ENCODE peak calls at places on chromosomes 16 and 17, in five cellular contexts. One of them, this sample, is unnamed.

GRCh38 chr16:62240722-62241121 is 204.5 kb upstream of the CDH8 start:
- DNase-seq in hippocampal formation: no peak
- DNase-seq in mesothelial cell of epicardium: no peak
- DNase-seq in nucleus accumbens: no peak
- DNase-seq in activated CD4-positive, alpha-beta T cell treated with anti-CD3 and anti-CD28 coated beads, Interleukin-2, amount 50 U/mL, for 1 hour: no peak
- DNase-seq in this sample: no peak

GRCh38 chr16:57308041-57308440 is 23.6 kb upstream of the PLLP start:
- DNase-seq in hippocampal formation: no peak
- DNase-seq in mesothelial cell of epicardium: no peak
- DNase-seq in nucleus accumbens: no peak
- DNase-seq in activated CD4-positive, alpha-beta T cell treated with anti-CD3 and anti-CD28 coated beads, Interleukin-2, amount 50 U/mL, for 1 hour: no peak
- DNase-seq in this sample: no peak

GRCh38 chr16:67594956-67595355 is 32.6 kb downstream of the CTCF start:
- DNase-seq in hippocampal formation: no peak
- DNase-seq in mesothelial cell of epicardium: no peak
- DNase-seq in nucleus accumbens: no peak
- DNase-seq in activated CD4-positive, alpha-beta T cell treated with anti-CD3 and anti-CD28 coated beads, Interleukin-2, amount 50 U/mL, for 1 hour: no peak
- DNase-seq in this sample: no peak

GRCh38 chr16:75246504-75247205 is 4.8 kb downstream of the BCAR1 start:
- DNase-seq in hippocampal formation: no peak
- DNase-seq in mesothelial cell of epicardium: no peak
- DNase-seq in nucleus accumbens: no peak
- DNase-seq in activated CD4-positive, alpha-beta T cell treated with anti-CD3 and anti-CD28 coated beads, Interleukin-2, amount 50 U/mL, for 1 hour: no peak
- DNase-seq in this sample: no peak

GRCh38 chr16:66569827-66570405 is 3.7 kb downstream of the CMTM1 start:
- DNase-seq in hippocampal formation: no peak
- DNase-seq in mesothelial cell of epicardium: no peak
- DNase-seq in nucleus accumbens: no peak
- DNase-seq in activated CD4-positive, alpha-beta T cell treated with anti-CD3 and anti-CD28 coated beads, Interleukin-2, amount 50 U/mL, for 1 hour: no peak
- DNase-seq in this sample: no peak

GRCh38 chr16:55809851-55810250 is 23.0 kb downstream of the CES1 start:
- DNase-seq in hippocampal formation: no peak
- DNase-seq in mesothelial cell of epicardium: no peak
- DNase-seq in nucleus accumbens: no peak
- DNase-seq in activated CD4-positive, alpha-beta T cell treated with anti-CD3 and anti-CD28 coated beads, Interleukin-2, amount 50 U/mL, for 1 hour: no peak
- DNase-seq in this sample: no peak

GRCh38 chr16:1330260-1330914 is 3.1 kb upstream of the BAIAP3 start:
- DNase-seq in hippocampal formation: no peak
- DNase-seq in mesothelial cell of epicardium: no peak
- DNase-seq in nucleus accumbens: no peak
- DNase-seq in activated CD4-positive, alpha-beta T cell treated with anti-CD3 and anti-CD28 coated beads, Interleukin-2, amount 50 U/mL, for 1 hour: no peak
- DNase-seq in this sample: no peak

GRCh38 chr16:3490911-3491629 is 4.2 kb downstream of the C16orf90 start:
- DNase-seq in hippocampal formation: no peak
- DNase-seq in mesothelial cell of epicardium: no peak
- DNase-seq in nucleus accumbens: no peak
- DNase-seq in activated CD4-positive, alpha-beta T cell treated with anti-CD3 and anti-CD28 coated beads, Interleukin-2, amount 50 U/mL, for 1 hour: no peak
- DNase-seq in this sample: no peak

GRCh38 chr16:2156025-2156848 is 655 bp downstream of the TRAF7 start:
- DNase-seq in hippocampal formation: no peak
- DNase-seq in mesothelial cell of epicardium: peak; percentile 50
- DNase-seq in nucleus accumbens: no peak
- DNase-seq in activated CD4-positive, alpha-beta T cell treated with anti-CD3 and anti-CD28 coated beads, Interleukin-2, amount 50 U/mL, for 1 hour: no peak
- DNase-seq in this sample: no peak

GRCh38 chr17:79513805-79514535 is 96.9 kb downstream of the RBFOX3 start:
- DNase-seq in hippocampal formation: no peak
- DNase-seq in mesothelial cell of epicardium: no peak
- DNase-seq in nucleus accumbens: no peak
- DNase-seq in activated CD4-positive, alpha-beta T cell treated with anti-CD3 and anti-CD28 coated beads, Interleukin-2, amount 50 U/mL, for 1 hour: no peak
- DNase-seq in this sample: no peak

GRCh38 chr16:67277294-67277998 is 1.9 kb upstream of the PLEKHG4 start:
- DNase-seq in hippocampal formation: no peak
- DNase-seq in mesothelial cell of epicardium: no peak
- DNase-seq in nucleus accumbens: no peak
- DNase-seq in activated CD4-positive, alpha-beta T cell treated with anti-CD3 and anti-CD28 coated beads, Interleukin-2, amount 50 U/mL, for 1 hour: no peak
- DNase-seq in this sample: no peak

GRCh38 chr17:20083460-20083859 is 74.3 kb downstream of the SPECC1 start:
- DNase-seq in hippocampal formation: no peak
- DNase-seq in mesothelial cell of epicardium: no peak
- DNase-seq in nucleus accumbens: no peak
- DNase-seq in activated CD4-positive, alpha-beta T cell treated with anti-CD3 and anti-CD28 coated beads, Interleukin-2, amount 50 U/mL, for 1 hour: no peak
- DNase-seq in this sample: no peak

GRCh38 chr16:79602615-79603014 is 2.1 kb upstream of the MAF start:
- DNase-seq in hippocampal formation: no peak
- DNase-seq in mesothelial cell of epicardium: no peak
- DNase-seq in nucleus accumbens: no peak
- DNase-seq in activated CD4-positive, alpha-beta T cell treated with anti-CD3 and anti-CD28 coated beads, Interleukin-2, amount 50 U/mL, for 1 hour: no peak
- DNase-seq in this sample: no peak

GRCh38 chr16:17397499-17397891 is 73.3 kb downstream of the XYLT1 start:
- DNase-seq in hippocampal formation: peak; percentile 11
- DNase-seq in mesothelial cell of epicardium: no peak
- DNase-seq in nucleus accumbens: no peak
- DNase-seq in activated CD4-positive, alpha-beta T cell treated with anti-CD3 and anti-CD28 coated beads, Interleukin-2, amount 50 U/mL, for 1 hour: no peak
- DNase-seq in this sample: peak; percentile 40

This sample was measured in CD4-positive, alpha-beta memory T cell.